ENCODE peak calls at places on chromosomes 12 and 14, in nine cellular contexts. T, M, D, J, Z, C, V, O and B are unnamed samples.

GRCh38 chr12:19224746-19225145 is 95.2 kb downstream of the PLEKHA5 start:
- DNase-seq in T (no peak), M (no peak), D (no peak), J (no peak), Z (no peak), C (no peak), V (no peak), O (no peak), B (no peak)

GRCh38 chr12:108633534-108634224 is at the start of gene SELPLG:
- DNase-seq in T (no peak), M (no peak), D (peak; percentile 71), J (peak; percentile 76), Z (peak; percentile 99), C (peak; percentile 75), V (peak; percentile 55), O (peak; percentile 73), B (peak; percentile 36)

GRCh38 chr14:71675126-71675901 is 256.9 kb upstream of the RGS6 start:
- DNase-seq in T (no peak), M (no peak), D (no peak), J (no peak), Z (no peak), C (no peak), V (no peak), O (no peak), B (no peak)

GRCh38 chr14:34093878-34094277 is 143.0 kb upstream of the EGLN3 start:
- DNase-seq in T (no peak), M (no peak), D (no peak), J (no peak), Z (no peak), C (no peak), V (no peak), O (no peak), B (no peak)

GRCh38 chr12:7175493-7175892 is 14.0 kb upstream of the PEX5 start:
- DNase-seq in T (peak; percentile 47), M (peak; percentile 12), D (no peak), J (no peak), Z (no peak), C (no peak), V (no peak), O (no peak), B (no peak)

GRCh38 chr12:87231818-87232217 is 797.4 kb downstream of the C12orf50 start:
- DNase-seq in T (peak; percentile 4), M (peak; percentile 19), D (no peak), J (no peak), Z (no peak), C (no peak), V (no peak), O (no peak), B (no peak)

GRCh38 chr14:52155656-52156213 is 86.9 kb upstream of the NID2 start:
- DNase-seq in T (no peak), M (no peak), D (no peak), J (no peak), Z (no peak), C (no peak), V (no peak), O (no peak), B (no peak)

GRCh38 chr14:63896278-63896720 is 43.5 kb downstream of the SYNE2 start:
- DNase-seq in T (peak; percentile 71), M (peak; percentile 91), D (peak; percentile 70), J (peak; percentile 60), Z (no peak), C (no peak), V (peak; percentile 37), O (peak; percentile 65), B (peak; percentile 11)

GRCh38 chr12:121872546-121873223 is 14.0 kb upstream of the HPD start:
- DNase-seq in T (peak; percentile 99), M (peak; percentile 98), D (no peak), J (no peak), Z (no peak), C (peak; percentile 61), V (no peak), O (peak; percentile 65), B (no peak)

GRCh38 chr12:106300761-106301160 is 1.8 kb upstream of the TCP11L2 start:
- DNase-seq in T (no peak), M (no peak), D (no peak), J (no peak), Z (no peak), C (no peak), V (no peak), O (no peak), B (peak; percentile 18)

GRCh38 chr14:101808020-101808641 is 46.6 kb downstream of the PPP2R5C start:
- DNase-seq in T (no peak), M (no peak), D (no peak), J (no peak), Z (no peak), C (no peak), V (no peak), O (no peak), B (no peak)

GRCh38 chr12:65192963-65193516 is 23.7 kb downstream of the LEMD3 start:
- DNase-seq in T (peak; percentile 21), M (peak; percentile 14), D (no peak), J (no peak), Z (no peak), C (no peak), V (no peak), O (no peak), B (no peak)

GRCh38 chr12:87953257-87953860 is 75.8 kb downstream of the C12orf50 start:
- DNase-seq in T (peak; percentile 71), M (peak; percentile 76), D (no peak), J (no peak), Z (no peak), C (no peak), V (no peak), O (no peak), B (no peak)

GRCh38 chr12:64650762-64651161 is 40.5 kb downstream of the RASSF3 start:
- DNase-seq in T (peak; percentile 50), M (no peak), D (no peak), J (no peak), Z (no peak), C (no peak), V (no peak), O (no peak), B (no peak)

GRCh38 chr14:71932229-71932951 is at the start of gene RGS6:
- DNase-seq in T (no peak), M (no peak), D (no peak), J (peak; percentile 63), Z (no peak), C (peak; percentile 68), V (peak; percentile 13), O (no peak), B (no peak)

GRCh38 chr14:104443391-104444158 is 136.0 kb upstream of the C14orf180 start:
- DNase-seq in T (no peak), M (no peak), D (peak; percentile 11), J (no peak), Z (no peak), C (no peak), V (no peak), O (no peak), B (no peak)

GRCh38 chr14:55446833-55447232 is 6.4 kb upstream of the TBPL2 start:
- DNase-seq in T (peak; percentile 97), M (peak; percentile 67), D (no peak), J (no peak), Z (no peak), C (no peak), V (no peak), O (no peak), B (no peak)
- H3K4me3 ChIP-seq in T (no peak overlapping the region), M (peak overlapping the region; percentile 3), D (no peak overlapping the region), J (no peak overlapping the region), Z (no peak overlapping the region), C (no peak overlapping the region), V (no peak overlapping the region), O (no peak overlapping the region), B (no peak overlapping the region)

GRCh38 chr12:61137677-61138380 is 1122.4 kb upstream of the USP15 start:
- DNase-seq in T (no peak), M (no peak), D (no peak), J (no peak), Z (no peak), C (no peak), V (no peak), O (no peak), B (no peak)

GRCh38 chr12:61138381-61138759 is 1121.8 kb upstream of the USP15 start:
- DNase-seq in T (no peak), M (no peak), D (no peak), J (no peak), Z (no peak), C (no peak), V (no peak), O (no peak), B (peak; percentile 25)
- TF ChIP-seq CTCF in T (no peak), M (no peak), D (no peak), J (no peak), Z (no peak), C (no peak), V (no peak), O (no peak), B (no peak)

GRCh38 chr14:22533739-22534359 is 55.2 kb downstream of the DAD1 start:
- DNase-seq in T (no peak), M (no peak), D (no peak), J (no peak), Z (no peak), C (no peak), V (no peak), O (no peak), B (no peak)
- H3K4me1 ChIP-seq in T (peaks cover 12% of the 10 kb centered on the region), M (peaks cover 9% of the 10 kb centered on the region), D (peaks cover 23% of the 10 kb centered on the region), J (peaks cover 9% of the 10 kb centered on the region), Z (peaks cover 90% of the 10 kb centered on the region), C (no peaks in the 10 kb centered on the region), V (no peaks in the 10 kb centered on the region), O (no peaks in the 10 kb centered on the region), B (peaks cover 4% of the 10 kb centered on the region)

GRCh38 chr14:50319721-50320120 is 7.6 kb downstream of the DMAC2L start:
- DNase-seq in T (peak; percentile 33), M (peak; percentile 31), D (no peak), J (no peak), Z (no peak), C (no peak), V (no peak), O (no peak), B (no peak)

GRCh38 chr14:50320279-50320678 is 8.2 kb downstream of the DMAC2L start:
- DNase-seq in T (peak; percentile 82), M (peak; percentile 65), D (no peak), J (no peak), Z (peak; percentile 39), C (no peak), V (no peak), O (no peak), B (no peak)

GRCh38 chr14:50318031-50318626 is 6.0 kb downstream of the DMAC2L start:
- DNase-seq in T (peak; percentile 66), M (peak; percentile 78), D (no peak), J (no peak), Z (no peak), C (no peak), V (no peak), O (no peak), B (no peak)

GRCh38 chr14:50319293-50319692 is 7.2 kb downstream of the DMAC2L start:
- DNase-seq in T (peak; percentile 46), M (peak; percentile 30), D (no peak), J (no peak), Z (no peak), C (no peak), V (no peak), O (no peak), B (no peak)

DNA sequence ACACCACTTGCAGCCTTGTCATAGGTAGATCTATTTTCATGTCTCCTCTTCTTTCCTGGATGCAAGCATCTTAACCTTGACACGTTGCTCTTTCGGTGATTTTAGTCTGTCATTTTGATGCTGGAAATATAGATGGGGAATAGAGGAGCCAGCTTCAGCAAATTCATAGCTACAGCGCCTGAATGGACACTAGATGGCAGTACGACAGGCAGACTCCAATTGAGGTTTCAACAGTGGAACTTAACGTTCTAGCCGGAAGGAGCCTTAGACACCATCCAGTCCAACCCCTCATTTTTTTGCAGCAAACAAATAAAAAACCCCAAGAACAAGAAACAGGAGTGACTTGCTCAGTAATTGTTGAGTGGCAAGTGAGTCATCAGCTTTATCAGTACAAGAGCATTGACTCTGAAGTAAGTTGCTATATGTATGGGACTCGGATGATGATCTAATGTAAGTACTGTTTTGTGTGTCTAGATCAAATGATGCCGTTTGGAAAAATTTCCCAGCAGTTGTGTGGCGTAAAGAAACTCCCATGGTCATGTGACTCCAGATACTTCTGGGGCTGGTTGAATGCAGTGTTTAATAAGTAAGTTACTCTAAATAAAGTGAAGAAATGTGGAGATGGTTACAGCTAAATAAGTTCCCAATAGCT is 9.0 kb downstream of the DMAC2L start:
- DNase-seq in T (peak; percentile 98), M (peak; percentile 96), D (peak; percentile 56), J (no peak), Z (peak; percentile 82), C (no peak), V (no peak), O (no peak), B (peak; percentile 44)
- H3K4me3 ChIP-seq in T (peak overlapping the region; percentile 49), M (peak overlapping the region; percentile 45), D (peak overlapping the region; percentile 42), J (no peak overlapping the region), Z (peak overlapping the region; percentile 47), C (no peak overlapping the region), V (peak overlapping the region; percentile 42), O (peak overlapping the region; percentile 26), B (peak overlapping the region; percentile 40)